ENCODE peak calls at places on chromosomes 11 and 22, in eight cellular contexts. U is spleen; N is body of pancreas; G is CD8-positive, alpha-beta T cell; I is IMR-90; D is HepG2; W is AG04450; H is neural progenitor cell. K is an unnamed sample.

GRCh38 chr22:19757140-19757984 is 3.2 kb upstream of the TBX1 start:
- DNase-seq in U (no peak), N (no peak), G (no peak), I (no peak), D (no peak), W (no peak), H (peak; percentile 27), K (no peak)

GRCh38 chr11:74138572-74138971 is 32.2 kb downstream of the C2CD3 start:
- DNase-seq in U (no peak), N (peak; percentile 47), G (no peak), I (peak; percentile 99), D (peak; percentile 93), W (peak; percentile 97), H (no peak), K (no peak)

GRCh38 chr11:87031433-87032170 is 6.1 kb upstream of the TMEM135 start:
- DNase-seq in U (no peak), N (no peak), G (no peak), I (no peak), D (no peak), W (no peak), H (no peak), K (no peak)

GRCh38 chr11:96054870-96055705 is 131.2 kb upstream of the MTMR2 start:
- DNase-seq in U (no peak), N (no peak), G (no peak), I (peak; percentile 64), D (peak; percentile 44), W (no peak), H (peak; percentile 85), K (peak; percentile 52)

GRCh38 chr11:47437746-47438418 is 11.1 kb downstream of the RAPSN start:
- DNase-seq in U (no peak), N (peak; percentile 71), G (no peak), I (no peak), D (peak; percentile 68), W (no peak), H (no peak), K (no peak)

GRCh38 chr22:20446383-20446970 is 8.9 kb upstream of the SCARF2 start:
- DNase-seq in U (peak; percentile 64), N (no peak), G (no peak), I (no peak), D (no peak), W (no peak), H (no peak), K (no peak)

GRCh38 chr11:44301856-44302231 is 8.1 kb downstream of the ALX4 start:
- DNase-seq in U (no peak), N (no peak), G (no peak), I (no peak), D (no peak), W (no peak), H (no peak), K (no peak)

GRCh38 chr22:46196268-46196667 is 45.9 kb downstream of the PPARA start:
- DNase-seq in U (no peak), N (no peak), G (no peak), I (no peak), D (no peak), W (no peak), H (no peak), K (no peak)

GRCh38 chr22:23837496-23837859 is 1.3 kb downstream of the DERL3 start:
- DNase-seq in U (peak; percentile 80), N (peak; percentile 27), G (no peak), I (no peak), D (no peak), W (no peak), H (no peak), K (no peak)
- H3K27ac ChIP-seq in U (peak overlapping the region; percentile 80), N (peak overlapping the region; percentile 62), G (no peak overlapping the region), I (no peak overlapping the region), D (no peak overlapping the region), W (no peak overlapping the region), H (no peak overlapping the region), K (peak overlapping the region; percentile 79)

GRCh38 chr22:17749605-17750395 is 24.5 kb downstream of the BID start:
- DNase-seq in U (no peak), N (no peak), G (no peak), I (no peak), D (no peak), W (no peak), H (peak; percentile 46), K (no peak)
- TF ChIP-seq CTCF in U (no peak), N (no peak), G (no peak), I (no peak), D (no peak), W (no peak), H (no peak), K (no peak)

GRCh38 chr11:113385749-113386148 is 1.8 kb upstream of the ANKK1 start:
- DNase-seq in U (no peak), N (no peak), G (no peak), I (no peak), D (no peak), W (no peak), H (no peak), K (no peak)

GRCh38 chr11:113384551-113384950 is 3.0 kb upstream of the ANKK1 start:
- DNase-seq in U (no peak), N (peak; percentile 23), G (no peak), I (peak; percentile 96), D (peak; percentile 29), W (peak; percentile 86), H (no peak), K (no peak)

GRCh38 chr11:113386866-113387265 is 713 bp upstream of the ANKK1 start:
- DNase-seq in U (peak; percentile 51), N (no peak), G (no peak), I (no peak), D (no peak), W (no peak), H (no peak), K (no peak)

GRCh38 chr11:113389288-113389687 is 1.7 kb downstream of the ANKK1 start:
- DNase-seq in U (no peak), N (no peak), G (no peak), I (no peak), D (no peak), W (no peak), H (peak; percentile 65), K (peak; percentile 73)

DNA sequence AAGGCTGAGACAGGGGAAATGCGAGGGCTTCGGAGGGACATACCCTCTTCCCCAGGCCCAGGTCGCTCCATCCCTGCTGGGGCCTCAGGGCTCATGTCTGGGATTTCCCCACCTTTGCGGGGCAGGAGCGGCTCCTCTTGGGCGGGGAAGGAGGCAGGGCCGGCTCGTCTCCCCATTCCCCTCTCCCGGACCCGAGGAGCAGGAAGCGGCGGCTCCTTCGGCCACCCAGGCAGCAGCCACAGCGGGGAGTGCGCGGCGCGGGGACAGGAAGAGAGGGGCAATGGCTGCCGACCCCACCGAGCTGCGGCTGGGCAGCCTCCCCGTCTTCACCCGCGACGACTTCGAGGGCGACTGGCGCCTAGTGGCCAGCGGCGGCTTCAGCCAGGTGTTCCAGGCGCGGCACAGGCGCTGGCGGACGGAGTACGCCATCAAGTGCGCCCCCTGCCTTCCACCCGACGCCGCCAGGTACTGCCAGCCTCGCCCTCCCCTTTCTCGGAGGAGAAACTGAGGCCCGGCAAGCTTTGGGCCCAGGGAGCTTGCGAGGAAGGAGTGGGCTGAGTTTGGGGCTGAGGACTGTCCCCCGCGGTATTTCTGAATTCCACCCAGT is at the start of gene ANKK1:
- DNase-seq in U (peak; percentile 64), N (peak; percentile 31), G (no peak), I (no peak), D (no peak), W (no peak), H (peak; percentile 74), K (peak; percentile 61)
- H3K4me3 ChIP-seq in U (no peak within 1 kb of the TSS), N (no peak within 1 kb of the TSS), G (no peak within 1 kb of the TSS), I (no peak within 1 kb of the TSS), D (no peak within 1 kb of the TSS), W (peak within 1 kb of the TSS; percentile 26), H (peak within 1 kb of the TSS; percentile 43), K (peak within 1 kb of the TSS; percentile 33)

GRCh38 chr11:116913000-116913399 is 75.6 kb upstream of the APOA1 start:
- DNase-seq in U (no peak), N (no peak), G (no peak), I (peak; percentile 90), D (no peak), W (peak; percentile 49), H (no peak), K (no peak)

GRCh38 chr11:116916052-116916451 is 78.6 kb upstream of the APOA1 start:
- DNase-seq in U (no peak), N (no peak), G (no peak), I (no peak), D (no peak), W (no peak), H (no peak), K (no peak)

GRCh38 chr11:116917632-116918031 is 80.2 kb upstream of the APOA1 start:
- DNase-seq in U (no peak), N (no peak), G (no peak), I (no peak), D (no peak), W (no peak), H (no peak), K (no peak)

GRCh38 chr11:116918925-116919653 is 81.7 kb upstream of the APOA1 start:
- DNase-seq in U (no peak), N (no peak), G (no peak), I (no peak), D (no peak), W (no peak), H (no peak), K (no peak)

GRCh38 chr11:116916872-116917271 is 79.5 kb upstream of the APOA1 start:
- DNase-seq in U (no peak), N (no peak), G (no peak), I (no peak), D (no peak), W (no peak), H (no peak), K (no peak)
- H3K27ac ChIP-seq in U (no peak overlapping the region), N (no peak overlapping the region), G (no peak overlapping the region), I (no peak overlapping the region), D (no peak overlapping the region), W (no peak overlapping the region), H (no peak overlapping the region), K (no peak overlapping the region)

GRCh38 chr22:25700996-25701815 is 40.8 kb upstream of the MYO18B start:
- DNase-seq in U (no peak), N (no peak), G (no peak), I (peak; percentile 22), D (no peak), W (no peak), H (peak; percentile 31), K (peak; percentile 54)

GRCh38 chr22:25698986-25699385 is 43.0 kb upstream of the MYO18B start:
- DNase-seq in U (no peak), N (no peak), G (no peak), I (no peak), D (no peak), W (no peak), H (no peak), K (no peak)

GRCh38 chr22:25704701-25705100 is 37.3 kb upstream of the MYO18B start:
- DNase-seq in U (no peak), N (no peak), G (no peak), I (no peak), D (no peak), W (no peak), H (no peak), K (no peak)

GRCh38 chr22:25702571-25703167 is 39.3 kb upstream of the MYO18B start:
- DNase-seq in U (no peak), N (no peak), G (no peak), I (no peak), D (no peak), W (no peak), H (no peak), K (no peak)

GRCh38 chr22:25702046-25702445 is 39.9 kb upstream of the MYO18B start:
- DNase-seq in U (no peak), N (no peak), G (no peak), I (peak; percentile 29), D (peak; percentile 18), W (no peak), H (no peak), K (no peak)
- TF ChIP-seq CTCF in U (no peak), N (peak; percentile 63), G (no peak), I (peak; percentile 62), D (peak; percentile 45), W (peak; percentile 37), H (peak; percentile 49), K (no peak)